ENCODE peak calls at places on chromosomes 5 and 9, in nine cellular contexts. U is adrenal gland, S is breast epithelium, A is transverse colon, X is spleen, I is stomach, N is suprapubic skin, E is sigmoid colon, G is ovary. Z is an unnamed sample.

GRCh38 chr5:157670662-157671591 is at the start of gene C5orf52:
- DNase-seq in E (peak; percentile 81), I (no peak), U (peak; percentile 20), S (no peak), N (no peak), G (peak; percentile 60), A (peak; percentile 82), X (peak; percentile 81), Z (peak; percentile 55)

GRCh38 chr9:127444283-127444920 is 6.8 kb downstream of the RPL12 start:
- DNase-seq in X (no peak), U (no peak), G (no peak), N (no peak), A (no peak), S (no peak), E (no peak), I (no peak), Z (no peak)

GRCh38 chr5:151141535-151141934 is 16.0 kb downstream of the ANXA6 start:
- DNase-seq in I (no peak), U (no peak), X (peak; percentile 85), G (peak; percentile 75), E (peak; percentile 82), S (peak; percentile 45), N (no peak), A (peak; percentile 59), Z (peak; percentile 62)

GRCh38 chr5:35626108-35626507 is 8.4 kb downstream of the SPEF2 start:
- DNase-seq in S (no peak), X (no peak), A (no peak), G (no peak), U (no peak), I (no peak), E (no peak), N (no peak), Z (no peak)

GRCh38 chr5:101663543-101663942 is 632.5 kb downstream of the SLCO4C1 start:
- DNase-seq in U (no peak), I (no peak), S (no peak), N (no peak), A (no peak), G (no peak), E (no peak), X (no peak), Z (no peak)

GRCh38 chr9:128072144-128073021 is 4.4 kb downstream of the SLC25A25 start:
- DNase-seq in N (peak; percentile 94), E (peak; percentile 95), I (peak; percentile 76), X (no peak), S (peak; percentile 90), A (peak; percentile 89), G (peak; percentile 79), U (peak; percentile 90), Z (no peak)

GRCh38 chr9:116421006-116421538 is 266.0 kb upstream of the TRIM32 start:
- DNase-seq in E (no peak), S (no peak), G (no peak), U (no peak), I (no peak), X (no peak), N (no peak), A (no peak), Z (no peak)

GRCh38 chr9:123419721-123420559 is 63.9 kb downstream of the CRB2 start:
- DNase-seq in A (no peak), X (peak; percentile 61), S (no peak), E (peak; percentile 52), U (no peak), I (no peak), G (peak; percentile 17), N (no peak), Z (no peak)

GRCh38 chr5:135312255-135312935 is 86.6 kb downstream of the MACROH2A1 start:
- DNase-seq in E (no peak), U (no peak), A (no peak), N (no peak), S (no peak), I (no peak), G (no peak), X (no peak), Z (no peak)

GRCh38 chr9:117407436-117408022 is 7.3 kb downstream of the ASTN2 start:
- DNase-seq in E (no peak), I (no peak), N (no peak), X (no peak), G (no peak), A (no peak), S (no peak), U (no peak), Z (no peak)

DNA sequence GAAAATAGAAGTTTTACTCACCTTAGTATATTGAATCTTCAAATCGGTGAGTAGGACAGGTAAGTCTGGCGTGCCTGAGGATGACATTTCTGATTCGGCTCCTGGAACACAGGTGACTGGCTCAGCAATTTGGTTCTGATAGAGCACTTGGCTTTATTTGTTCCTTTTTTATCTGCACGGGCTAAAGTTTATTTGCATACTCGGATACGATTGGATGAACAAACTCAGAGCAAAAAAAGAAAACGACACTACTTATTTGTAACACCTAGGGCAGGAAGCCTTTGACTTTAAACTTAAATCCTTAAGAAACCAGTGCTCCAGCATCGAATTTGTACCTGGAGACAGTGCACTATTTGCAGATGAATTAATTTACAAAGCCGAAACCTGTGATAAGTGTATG is at the start of gene ALDH1A1:
- DNase-seq in X (no peak), U (peak; percentile 20), A (peak; percentile 64), G (no peak), E (no peak), N (no peak), I (peak; percentile 70), S (no peak), Z (no peak)
- TF ChIP-seq POLR2A in X (no peak), U (no peak), A (peak; percentile 72), G (no peak), E (peak; percentile 55), N (no peak), I (no peak), S (no peak), Z (peak; percentile 34)

GRCh38 chr9:89928521-89929275 is 323.9 kb downstream of the GADD45G start:
- DNase-seq in G (no peak), S (no peak), I (no peak), N (peak; percentile 54), A (no peak), E (no peak), X (no peak), U (no peak), Z (no peak)
- TF ChIP-seq CTCF in G (no peak), S (no peak), I (no peak), N (no peak), A (no peak), E (no peak), X (no peak), U (no peak), Z (no peak)

GRCh38 chr9:121651295-121652036 is at the start of gene DAB2IP:
- DNase-seq in N (no peak), U (peak; percentile 63), S (no peak), G (peak; percentile 82), X (peak; percentile 72), E (peak; percentile 84), I (peak; percentile 69), A (peak; percentile 65), Z (peak; percentile 78)
- TF ChIP-seq POLR2A in N (no peak), U (no peak), S (no peak), G (peak; percentile 21), X (no peak), E (no peak), I (no peak), A (no peak), Z (no peak)

DNA sequence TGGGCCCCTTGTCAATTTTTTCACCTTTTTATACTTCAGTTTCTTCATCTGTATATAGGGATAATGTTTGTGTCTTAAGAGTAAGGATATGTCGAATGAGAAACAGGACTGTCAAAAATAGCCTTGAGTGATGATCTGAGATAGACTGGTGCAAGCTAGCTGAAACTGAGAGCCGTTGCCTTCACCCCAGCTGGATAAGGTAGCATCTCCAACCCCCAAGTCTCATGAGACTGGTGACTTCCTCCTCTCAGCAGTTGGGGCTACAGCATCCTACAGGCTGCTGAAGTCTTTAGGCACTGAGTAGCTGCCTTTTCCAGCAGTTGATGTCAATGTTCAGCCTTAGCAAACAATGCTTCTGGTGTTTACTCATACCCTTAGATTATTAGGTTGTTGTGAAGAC is 330.2 kb downstream of the OSTF1 start:
- DNase-seq in X (no peak), A (no peak), I (no peak), G (no peak), E (no peak), U (no peak), N (no peak), S (no peak), Z (no peak)
- TF ChIP-seq CTCF in X (no peak), A (no peak), I (no peak), G (no peak), E (no peak), U (no peak), N (no peak), S (no peak), Z (no peak)

GRCh38 chr5:77086611-77087483 is at the start of gene ZBED3:
- DNase-seq in I (peak; percentile 72), U (peak; percentile 74), A (peak; percentile 83), E (peak; percentile 90), X (peak; percentile 89), N (peak; percentile 89), S (peak; percentile 39), G (peak; percentile 79), Z (peak; percentile 62)
- TF ChIP-seq POLR2A in I (no peak), U (no peak), A (peak; percentile 39), E (no peak), X (no peak), N (no peak), S (no peak), G (no peak), Z (peak; percentile 31)

GRCh38 chr9:33919276-33919897 is 102.4 kb downstream of the UBE2R2 start:
- DNase-seq in I (no peak), G (no peak), U (no peak), A (no peak), N (no peak), X (no peak), S (no peak), E (no peak), Z (peak; percentile 43)

GRCh38 chr9:33924978-33925797 is 108.2 kb downstream of the UBE2R2 start:
- DNase-seq in S (no peak), G (peak; percentile 54), E (no peak), A (peak; percentile 32), X (no peak), I (peak; percentile 67), U (peak; percentile 57), N (no peak), Z (no peak)

GRCh38 chr9:33923079-33923478 is 106.1 kb downstream of the UBE2R2 start:
- DNase-seq in G (no peak), S (no peak), A (no peak), I (no peak), N (no peak), E (no peak), U (no peak), X (peak; percentile 47), Z (no peak)

GRCh38 chr9:33923998-33924701 is 107.2 kb downstream of the UBE2R2 start:
- DNase-seq in N (no peak), X (peak; percentile 72), G (no peak), U (no peak), E (no peak), S (no peak), I (peak; percentile 60), A (no peak), Z (no peak)

GRCh38 chr9:33921967-33922895 is 105.3 kb downstream of the UBE2R2 start:
- DNase-seq in G (no peak), X (peak; percentile 62), S (no peak), E (no peak), U (no peak), N (no peak), I (no peak), A (no peak), Z (no peak)
- TF ChIP-seq CTCF in G (no peak), X (no peak), S (peak; percentile 26), E (no peak), U (peak; percentile 49), N (peak; percentile 56), I (no peak), A (peak; percentile 56), Z (peak; percentile 44)

Z was measured in heart left ventricle.